ENCODE peak calls at places on chromosome 19, in nine cellular contexts. O, Y, Q, K, A, C, V, H and I are unnamed samples.

GRCh38 chr19:38831142-38831605 is 420 bp downstream of the ECH1 start:
- DNase-seq in V (no peak), K (peak; percentile 63), C (peak; percentile 56), Q (peak; percentile 60), Y (peak; percentile 67), O (peak; percentile 99), H (peak; percentile 92), A (peak; percentile 94), I (no peak)

GRCh38 chr19:12611361-12611699 is 610 bp downstream of the ZNF791 start:
- DNase-seq in A (peak; percentile 71), K (no peak), H (no peak), Y (peak; percentile 77), Q (peak; percentile 77), V (no peak), C (peak; percentile 66), O (peak; percentile 55), I (peak; percentile 63)

GRCh38 chr19:27393591-27393990 is 1819.4 kb downstream of the UQCRFS1 start:
- DNase-seq in K (no peak), C (no peak), H (no peak), Q (no peak), V (no peak), Y (no peak), A (no peak), O (no peak), I (no peak)

GRCh38 chr19:966481-967088 is 17.6 kb upstream of the WDR18 start:
- DNase-seq in O (no peak), H (no peak), V (no peak), Q (no peak), A (no peak), C (no peak), Y (no peak), K (no peak), I (no peak)

GRCh38 chr19:45071969-45072790 is 4.1 kb downstream of the ZNF296 start:
- DNase-seq in V (no peak), Y (no peak), Q (no peak), H (peak; percentile 82), C (peak; percentile 69), K (no peak), A (no peak), O (no peak), I (no peak)

GRCh38 chr19:18663940-18664530 is 19.4 kb upstream of the CRTC1 start:
- DNase-seq in C (no peak), Q (no peak), V (no peak), Y (no peak), O (no peak), A (no peak), K (no peak), H (no peak), I (no peak)

GRCh38 chr19:6274756-6275155 is 5.0 kb downstream of the MLLT1 start:
- DNase-seq in O (no peak), H (peak; percentile 65), V (no peak), K (no peak), C (no peak), A (no peak), Y (no peak), Q (no peak), I (no peak)

GRCh38 chr19:6423499-6424189 is 967 bp downstream of the KHSRP start:
- DNase-seq in A (peak; percentile 49), K (peak; percentile 57), V (no peak), C (peak; percentile 75), Y (no peak), Q (peak; percentile 72), H (no peak), O (peak; percentile 66), I (no peak)

GRCh38 chr19:2332341-2333026 is 4.0 kb downstream of the SPPL2B start:
- DNase-seq in K (peak; percentile 94), H (no peak), O (no peak), Q (no peak), C (no peak), Y (no peak), V (peak; percentile 83), A (no peak), I (no peak)

GRCh38 chr19:2653717-2654584 is 48.5 kb downstream of the GNG7 start:
- DNase-seq in Q (no peak), Y (no peak), C (peak; percentile 73), H (peak; percentile 76), A (no peak), K (no peak), O (no peak), V (no peak), I (no peak)

GRCh38 chr19:38173324-38174041 is 50.5 kb downstream of the DPF1 start:
- DNase-seq in O (no peak), H (no peak), K (no peak), C (no peak), Q (no peak), Y (no peak), V (no peak), A (peak; percentile 61), I (no peak)

GRCh38 chr19:8724276-8724675 is 2.8 kb downstream of the OR2Z1 start:
- DNase-seq in Q (no peak), V (no peak), A (no peak), Y (no peak), H (no peak), C (no peak), O (no peak), K (no peak), I (no peak)

GRCh38 chr19:39162441-39163043 is 34.2 kb upstream of the NCCRP1 start:
- DNase-seq in O (no peak), A (no peak), Y (no peak), V (no peak), C (no peak), K (no peak), H (no peak), Q (no peak), I (no peak)

GRCh38 chr19:1774999-1775772 is 21.9 kb downstream of the ONECUT3 start:
- DNase-seq in O (peak; percentile 22), V (no peak), Q (no peak), Y (no peak), H (no peak), C (peak; percentile 93), K (no peak), A (peak; percentile 22), I (no peak)

GRCh38 chr19:1875646-1876493 is 9.4 kb downstream of the ABHD17A start:
- DNase-seq in H (peak; percentile 97), A (peak; percentile 80), K (peak; percentile 90), Q (peak; percentile 96), Y (peak; percentile 91), O (peak; percentile 88), V (peak; percentile 86), C (peak; percentile 91), I (peak; percentile 83)

GRCh38 chr19:47790398-47790814 is 11.9 kb downstream of the SELENOW start:
- DNase-seq in Q (peak; percentile 92), Y (peak; percentile 87), C (peak; percentile 98), A (peak; percentile 61), O (peak; percentile 77), V (peak; percentile 74), H (peak; percentile 86), K (peak; percentile 91), I (peak; percentile 89)

GRCh38 chr19:47797996-47798903 is 6.1 kb downstream of the TPRX1 start:
- DNase-seq in A (no peak), H (no peak), O (no peak), C (no peak), V (no peak), Q (no peak), Y (no peak), K (no peak), I (no peak)

GRCh38 chr19:47792616-47793015 is 11.7 kb downstream of the TPRX1 start:
- DNase-seq in K (no peak), Y (no peak), Q (no peak), O (no peak), V (no peak), H (no peak), A (no peak), C (no peak), I (no peak)

GRCh38 chr19:47796785-47797184 is 7.6 kb downstream of the TPRX1 start:
- DNase-seq in A (no peak), H (no peak), Y (no peak), V (no peak), Q (no peak), K (no peak), C (no peak), O (no peak), I (no peak)

GRCh38 chr19:47794526-47794925 is 9.8 kb downstream of the TPRX1 start:
- DNase-seq in C (peak; percentile 65), Y (no peak), K (no peak), Q (no peak), A (no peak), V (no peak), O (no peak), H (no peak), I (no peak)
- TF ChIP-seq CTCF in C (peak; percentile 69), Y (no peak), K (peak; percentile 50), Q (no peak), A (no peak), V (no peak), O (peak; percentile 28), H (no peak), I (no peak)

GRCh38 chr19:55528030-55528801 is 8.7 kb downstream of the SBK2 start:
- DNase-seq in K (no peak), Y (no peak), V (no peak), H (no peak), O (peak; percentile 50), Q (no peak), A (no peak), C (no peak), I (no peak)
- TF ChIP-seq CTCF in K (no peak), Y (no peak), V (no peak), H (no peak), O (peak; percentile 46), Q (no peak), A (no peak), C (no peak), I (no peak)

DNA sequence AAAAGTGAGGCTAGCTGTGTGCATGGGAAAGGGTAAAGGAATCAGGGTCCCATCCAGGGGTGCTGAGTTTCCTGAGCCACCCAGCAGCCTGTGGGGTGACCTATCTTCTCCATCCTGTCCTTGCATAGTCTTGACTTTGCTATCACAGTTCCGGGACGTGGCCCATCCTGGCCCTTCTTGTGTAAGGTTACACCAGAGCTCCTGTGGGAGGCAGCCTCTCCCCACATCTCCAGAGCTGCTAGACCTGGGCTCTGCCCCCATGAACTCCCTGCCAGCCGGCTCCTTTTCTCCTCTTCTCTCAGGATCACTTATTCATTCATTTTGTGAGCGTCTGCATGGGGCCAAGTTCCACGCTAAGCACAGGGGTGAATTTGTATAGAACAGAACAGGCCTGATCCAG is 238.9 kb downstream of the TSHZ3 start:
- DNase-seq in C (peak; percentile 59), K (peak; percentile 16), A (peak; percentile 68), Q (peak; percentile 41), H (no peak), Y (peak; percentile 49), V (no peak), O (peak; percentile 63), I (no peak)
- TF ChIP-seq CTCF in C (peak; percentile 58), K (no peak), A (peak; percentile 55), Q (peak; percentile 57), H (no peak), Y (no peak), V (no peak), O (peak; percentile 58), I (peak; percentile 11)

DNA sequence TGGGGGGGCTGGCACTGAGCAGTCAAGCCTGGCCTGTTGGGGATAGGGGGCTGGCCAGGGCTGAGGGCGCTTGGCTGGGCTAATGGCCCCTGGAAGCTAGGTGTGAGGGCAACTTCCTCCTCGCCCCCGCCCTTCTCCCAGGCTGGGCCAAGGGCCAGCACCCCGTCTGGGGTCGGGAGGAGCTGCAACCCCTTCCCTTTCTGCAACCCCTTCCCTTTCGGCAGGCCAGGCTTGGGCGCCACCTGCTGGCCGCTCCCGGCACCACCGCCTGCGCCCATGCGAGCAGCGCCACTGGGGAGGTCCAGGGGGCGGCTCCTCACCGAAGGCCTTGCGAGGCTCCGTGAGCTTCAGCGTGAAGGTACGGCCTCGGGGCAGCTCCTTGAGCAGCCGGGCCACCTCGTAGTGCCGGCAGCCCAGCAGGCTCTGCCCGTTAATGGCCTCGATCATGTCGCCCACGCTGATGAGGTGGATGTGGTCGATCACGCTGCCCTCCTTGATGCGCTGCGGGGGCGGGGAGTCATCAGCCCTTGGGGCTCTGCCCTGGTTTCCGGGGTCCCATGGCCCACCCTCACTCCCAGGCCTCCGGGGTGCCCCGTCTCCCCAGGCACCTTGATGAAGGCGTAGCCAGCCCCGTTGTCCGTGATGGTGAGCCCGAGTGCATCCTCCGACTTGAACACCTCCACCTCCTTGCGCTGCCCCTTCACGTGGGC is 5.0 kb upstream of the PTGER1 start:
- DNase-seq in K (peak; percentile 83), A (no peak), O (peak; percentile 45), C (peak; percentile 92), V (peak; percentile 73), Q (peak; percentile 64), Y (no peak), H (peak; percentile 93), I (peak; percentile 92)
- TF ChIP-seq CTCF in K (peak; percentile 87), A (peak; percentile 58), O (peak; percentile 76), C (peak; percentile 99), V (peak; percentile 36), Q (peak; percentile 83), Y (no peak), H (peak; percentile 88), I (peak; percentile 71)